ENCODE peak calls at places on chromosomes 3 and 15, in eight cellular contexts. D, B, K, O, W, R, F and X are unnamed samples.

GRCh38 chr3:197021729-197022404 is 7.8 kb downstream of the MELTF start:
- DNase-seq in D (no peak), B (no peak), K (no peak), O (no peak), W (no peak), R (no peak), F (no peak), X (no peak)

GRCh38 chr15:78374436-78375393 is 34.6 kb downstream of the CRABP1 start:
- DNase-seq in D (no peak), B (no peak), K (no peak), O (no peak), W (no peak), R (no peak), F (peak), X (no peak)

GRCh38 chr3:8637348-8637747 is 7.2 kb downstream of the SSUH2 start:
- DNase-seq in D (no peak), B (no peak), K (no peak), O (no peak), W (no peak), R (no peak), F (no peak), X (no peak)

GRCh38 chr3:8484409-8485140 is 17.0 kb upstream of the LMCD1 start:
- DNase-seq in D (no peak), B (no peak), K (no peak), O (no peak), W (no peak), R (no peak), F (no peak), X (no peak)

GRCh38 chr3:29335438-29335837 is 54.6 kb downstream of the RBMS3 start:
- DNase-seq in D (peak), B (peak), K (no peak), O (no peak), W (peak), R (peak), F (peak), X (peak)

GRCh38 chr3:10470666-10471336 is 34.6 kb downstream of the ATP2B2 start:
- DNase-seq in D (no peak), B (no peak), K (no peak), O (no peak), W (peak), R (peak), F (no peak), X (no peak)

GRCh38 chr15:92163641-92164040 is 230.0 kb upstream of the ST8SIA2 start:
- DNase-seq in D (no peak), B (no peak), K (no peak), O (no peak), W (no peak), R (peak), F (peak), X (no peak)

GRCh38 chr3:119894195-119894594 is 112.3 kb downstream of the NR1I2 start:
- DNase-seq in D (no peak), B (no peak), K (no peak), O (no peak), W (no peak), R (no peak), F (no peak), X (no peak)

GRCh38 chr3:39809995-39810595 is 686 bp downstream of the MYRIP start:
- DNase-seq in D (no peak), B (no peak), K (peak), O (no peak), W (peak), R (peak), F (no peak), X (no peak)

GRCh38 chr15:99143655-99144610 is 39.1 kb downstream of the SYNM start:
- DNase-seq in D (no peak), B (no peak), K (no peak), O (no peak), W (no peak), R (no peak), F (peak), X (no peak)

GRCh38 chr15:25764980-25765735 is 98.0 kb downstream of the ATP10A start:
- DNase-seq in D (no peak), B (no peak), K (no peak), O (no peak), W (no peak), R (no peak), F (no peak), X (no peak)

GRCh38 chr15:59685737-59686297 is 3.3 kb downstream of the BNIP2 start:
- DNase-seq in D (no peak), B (no peak), K (no peak), O (no peak), W (no peak), R (no peak), F (no peak), X (no peak)

GRCh38 chr3:135516143-135516542 is 449.4 kb upstream of the PPP2R3A start:
- DNase-seq in D (no peak), B (no peak), K (no peak), O (no peak), W (peak), R (peak), F (no peak), X (no peak)